ENCODE peak calls at places on chromosomes 2 and 18, in nine cellular contexts. D is NCI-H2029 treated with DMSO at 0.1 percent for 48 hours, C is nephron progenitor cell, G is naive B cell, N is H54, O is ELF-1, F is A172, B is EL, W is heart right ventricle. H is an unnamed sample.

GRCh38 chr2:11477994-11478393 is 12.0 kb upstream of the E2F6 start:
- DNase-seq in O (peak), W (peak), F (peak), N (peak), C (peak), G (peak), B (peak), D (peak), H (peak)

GRCh38 chr18:58792086-58792485 is 72.6 kb upstream of the ZNF532 start:
- DNase-seq in N (no peak), B (no peak), O (no peak), F (no peak), G (no peak), C (no peak), W (no peak), D (no peak), H (no peak)

GRCh38 chr2:51151490-51152140 is 119.7 kb upstream of the NRXN1 start:
- DNase-seq in F (no peak), C (no peak), N (no peak), W (no peak), D (no peak), O (no peak), B (no peak), G (no peak), H (no peak)

GRCh38 chr2:216183459-216183858 is 74.3 kb downstream of the XRCC5 start:
- DNase-seq in D (no peak), B (no peak), F (no peak), O (no peak), W (no peak), C (no peak), G (peak), N (no peak), H (no peak)

GRCh38 chr2:169012812-169013627 is 18.1 kb downstream of the ABCB11 start:
- DNase-seq in N (no peak), D (no peak), C (no peak), O (no peak), W (no peak), B (no peak), G (no peak), F (no peak), H (no peak)

GRCh38 chr18:23141022-23141999 is 6.0 kb downstream of the CABLES1 start:
- DNase-seq in B (no peak), W (peak), F (peak), D (peak), G (no peak), N (no peak), O (peak), C (no peak), H (no peak)

GRCh38 chr18:8121942-8122480 is 487.2 kb upstream of the RAB12 start:
- DNase-seq in W (no peak), N (no peak), D (no peak), F (peak), B (peak), C (no peak), O (peak), G (no peak), H (peak)

GRCh38 chr2:240405133-240405532 is 30.3 kb upstream of the GPC1 start:
- DNase-seq in C (no peak), O (no peak), N (no peak), G (no peak), F (no peak), D (no peak), B (no peak), W (no peak), H (no peak)

GRCh38 chr18:63216911-63217311 is 102.7 kb downstream of the BCL2 start:
- DNase-seq in W (no peak), C (no peak), D (no peak), N (no peak), B (no peak), F (no peak), G (no peak), O (no peak), H (no peak)

GRCh38 chr2:98608962-98609604 is 694 bp downstream of the UNC50 start:
- DNase-seq in O (peak), B (peak), N (no peak), C (peak), W (peak), D (no peak), G (no peak), F (peak), H (peak)

GRCh38 chr18:11671156-11671555 is 17.9 kb upstream of the GNAL start:
- DNase-seq in W (no peak), C (no peak), G (no peak), B (no peak), F (no peak), D (no peak), N (no peak), O (no peak), H (no peak)

GRCh38 chr18:28793911-28794310 is 617.0 kb upstream of the CDH2 start:
- DNase-seq in N (no peak), O (no peak), D (no peak), B (no peak), F (no peak), W (no peak), G (no peak), C (no peak), H (no peak)

GRCh38 chr2:189613650-189614420 is 33.2 kb upstream of the SLC40A1 start:
- DNase-seq in N (no peak), B (peak), D (no peak), W (no peak), G (no peak), C (no peak), O (no peak), F (peak), H (no peak)

GRCh38 chr2:73901143-73901542 is 8.3 kb downstream of the ACTG2 start:
- DNase-seq in W (no peak), N (no peak), G (no peak), D (no peak), F (no peak), C (no peak), B (no peak), O (no peak), H (no peak)

GRCh38 chr2:234558642-234559041 is 61.8 kb upstream of the ARL4C start:
- DNase-seq in O (no peak), W (no peak), N (no peak), F (no peak), B (no peak), D (no peak), C (no peak), G (no peak), H (no peak)

GRCh38 chr2:172256886-172257285 is 154.2 kb upstream of the DLX2 start:
- DNase-seq in G (no peak), O (no peak), B (no peak), C (no peak), N (no peak), W (no peak), D (no peak), F (no peak), H (no peak)

GRCh38 chr18:5455644-5456043 is 88.2 kb downstream of the EPB41L3 start:
- DNase-seq in D (no peak), C (no peak), W (no peak), N (no peak), G (no peak), O (no peak), F (no peak), B (no peak), H (no peak)

H was measured in RKO.